ENCODE peak calls at places on chromosomes 11 and 22, in four cellular contexts. One of them, this sample, is unnamed.
A peak's percentile ranks its signal among the peaks of the same experiment; 100 is the strongest.

GRCh38 chr22:48605856-48606255 is 1221.8 kb downstream of the BRD1 start:
- DNase-seq in ovary: peak; percentile 52
- DNase-seq in HCT116: no peak
- DNase-seq in uterus: no peak
- DNase-seq in this sample: no peak

GRCh38 chr11:70498171-70498571 is 99.8 kb downstream of the CTTN start:
- DNase-seq in uterus: no peak
- DNase-seq in ovary: peak; percentile 5
- DNase-seq in HCT116: no peak
- DNase-seq in this sample: no peak

GRCh38 chr11:86464509-86465221 is 90.0 kb downstream of the CCDC81 start:
- DNase-seq in uterus: no peak
- DNase-seq in HCT116: no peak
- DNase-seq in ovary: no peak
- DNase-seq in this sample: no peak

GRCh38 chr22:19821523-19822300 is 33.0 kb downstream of the GNB1L start:
- DNase-seq in ovary: peak; percentile 17
- DNase-seq in HCT116: no peak
- DNase-seq in uterus: no peak
- DNase-seq in this sample: no peak

GRCh38 chr11:123474994-123475393 is 44.9 kb downstream of the GRAMD1B start:
- DNase-seq in HCT116: no peak
- DNase-seq in ovary: no peak
- DNase-seq in uterus: no peak
- DNase-seq in this sample: no peak

GRCh38 chr11:95512177-95512576 is 277.4 kb downstream of the FAM76B start:
- DNase-seq in HCT116: no peak
- DNase-seq in ovary: no peak
- DNase-seq in uterus: peak; percentile 73
- DNase-seq in this sample: no peak

GRCh38 chr22:29310065-29310862 is 3.8 kb downstream of the GAS2L1 start:
- DNase-seq in HCT116: no peak
- DNase-seq in uterus: peak; percentile 54
- DNase-seq in ovary: no peak
- DNase-seq in this sample: no peak

GRCh38 chr11:120912504-120912903 is 111.4 kb upstream of the TBCEL start:
- DNase-seq in HCT116: peak; percentile 53
- DNase-seq in uterus: no peak
- DNase-seq in ovary: no peak
- DNase-seq in this sample: no peak

GRCh38 chr11:66068154-66068821 is 1.8 kb upstream of the PACS1 start:
- DNase-seq in uterus: peak; percentile 71
- DNase-seq in ovary: peak; percentile 81
- DNase-seq in HCT116: peak; percentile 42
- DNase-seq in this sample: no peak

GRCh38 chr11:36399236-36399635 is 103.1 kb downstream of the PRR5L start:
- DNase-seq in uterus: no peak
- DNase-seq in HCT116: no peak
- DNase-seq in ovary: no peak
- DNase-seq in this sample: no peak

GRCh38 chr22:38051900-38052862 is 5.0 kb upstream of the PICK1 start:
- DNase-seq in uterus: peak; percentile 76
- DNase-seq in ovary: peak; percentile 87
- DNase-seq in HCT116: peak; percentile 63
- DNase-seq in this sample: peak; percentile 67

GRCh38 chr11:95182397-95182796 is 48.6 kb downstream of the SESN3 start:
- DNase-seq in ovary: no peak
- DNase-seq in HCT116: no peak
- DNase-seq in uterus: no peak
- DNase-seq in this sample: no peak

GRCh38 chr11:12629601-12630313 is 44.5 kb upstream of the TEAD1 start:
- DNase-seq in ovary: no peak
- DNase-seq in HCT116: no peak
- DNase-seq in uterus: no peak
- DNase-seq in this sample: no peak

GRCh38 chr22:19525666-19526065 is 1.5 kb upstream of the CLDN5 start:
- DNase-seq in HCT116: no peak
- DNase-seq in ovary: no peak
- DNase-seq in uterus: no peak
- DNase-seq in this sample: no peak

GRCh38 chr11:20417771-20418170 is 30.3 kb downstream of the PRMT3 start:
- DNase-seq in uterus: no peak
- DNase-seq in HCT116: no peak
- DNase-seq in ovary: no peak
- DNase-seq in this sample: no peak

GRCh38 chr22:43921361-43921760 is 2.2 kb upstream of the PNPLA3 start:
- DNase-seq in HCT116: peak; percentile 52
- DNase-seq in ovary: no peak
- DNase-seq in uterus: no peak
- DNase-seq in this sample: no peak

GRCh38 chr11:29184939-29185890 is 831.6 kb downstream of the KCNA4 start:
- DNase-seq in HCT116: no peak
- DNase-seq in uterus: no peak
- DNase-seq in ovary: no peak
- DNase-seq in this sample: no peak

GRCh38 chr22:38086001-38086845 is 2.2 kb upstream of the SLC16A8 start:
- DNase-seq in HCT116: no peak
- DNase-seq in uterus: no peak
- DNase-seq in ovary: no peak
- DNase-seq in this sample: no peak

GRCh38 chr11:120499859-120500258 is 11.7 kb upstream of the GRIK4 start:
- DNase-seq in ovary: no peak
- DNase-seq in uterus: no peak
- DNase-seq in HCT116: no peak
- DNase-seq in this sample: no peak

GRCh38 chr11:65442952-65443351 is 20.4 kb downstream of the NEAT1 start:
- DNase-seq in uterus: peak; percentile 24
- DNase-seq in ovary: peak; percentile 27
- DNase-seq in HCT116: no peak
- DNase-seq in this sample: no peak

GRCh38 chr11:125215951-125216350 is 51.4 kb downstream of the PKNOX2 start:
- DNase-seq in ovary: no peak
- DNase-seq in uterus: no peak
- DNase-seq in HCT116: no peak
- DNase-seq in this sample: no peak

GRCh38 chr11:125091877-125092664 is 19.4 kb downstream of the TMEM218 start:
- DNase-seq in uterus: no peak
- DNase-seq in HCT116: no peak
- DNase-seq in ovary: peak; percentile 17
- DNase-seq in this sample: no peak

GRCh38 chr11:46755962-46756361 is 36.9 kb downstream of the F2 start:
- DNase-seq in HCT116: no peak
- DNase-seq in ovary: no peak
- DNase-seq in uterus: no peak
- DNase-seq in this sample: no peak

GRCh38 chr11:100740440-100740839 is 53.4 kb downstream of the ARHGAP42 start:
- DNase-seq in ovary: no peak
- DNase-seq in HCT116: no peak
- DNase-seq in uterus: no peak
- DNase-seq in this sample: no peak

GRCh38 chr11:13487661-13488030 is 8.2 kb downstream of the PTH start:
- DNase-seq in uterus: no peak
- DNase-seq in ovary: no peak
- DNase-seq in HCT116: peak; percentile 8
- DNase-seq in this sample: no peak

GRCh38 chr11:8368194-8368593 is 104.5 kb upstream of the LMO1 start:
- DNase-seq in ovary: no peak
- DNase-seq in uterus: no peak
- DNase-seq in HCT116: no peak
- DNase-seq in this sample: no peak

GRCh38 chr22:39871008-39871798 is 22.4 kb downstream of the ENTHD1 start:
- DNase-seq in HCT116: no peak
- DNase-seq in ovary: no peak
- DNase-seq in uterus: no peak
- DNase-seq in this sample: no peak

GRCh38 chr11:78907636-78908035 is 333.0 kb upstream of the NARS2 start:
- DNase-seq in ovary: no peak
- DNase-seq in uterus: no peak
- DNase-seq in HCT116: no peak
- DNase-seq in this sample: no peak

GRCh38 chr11:9922806-9923205 is 258.9 kb downstream of the SWAP70 start:
- DNase-seq in uterus: no peak
- DNase-seq in HCT116: no peak
- DNase-seq in ovary: no peak
- DNase-seq in this sample: no peak

GRCh38 chr11:110759972-110760381 is 47.7 kb upstream of the ARHGAP20 start:
- DNase-seq in ovary: no peak
- DNase-seq in uterus: no peak
- DNase-seq in HCT116: no peak
- DNase-seq in this sample: no peak

GRCh38 chr11:112100457-112100856 is 13.8 kb downstream of the SDHD start:
- DNase-seq in uterus: no peak
- DNase-seq in HCT116: no peak
- DNase-seq in ovary: no peak
- DNase-seq in this sample: no peak

GRCh38 chr11:73760066-73760679 is 701 bp downstream of the RAB6A start:
- DNase-seq in HCT116: no peak
- DNase-seq in ovary: peak; percentile 77
- DNase-seq in uterus: peak; percentile 47
- DNase-seq in this sample: peak; percentile 22

GRCh38 chr22:28917747-28918543 is 34.6 kb downstream of the ZNRF3 start:
- DNase-seq in ovary: peak; percentile 52
- DNase-seq in HCT116: peak; percentile 74
- DNase-seq in uterus: no peak
- DNase-seq in this sample: no peak

GRCh38 chr11:73012121-73012863 is 129.8 kb downstream of the FCHSD2 start:
- DNase-seq in HCT116: no peak
- DNase-seq in uterus: no peak
- DNase-seq in ovary: no peak
- DNase-seq in this sample: no peak

GRCh38 chr11:46293616-46294015 is 16.2 kb downstream of the CREB3L1 start:
- DNase-seq in HCT116: no peak
- DNase-seq in ovary: no peak
- DNase-seq in uterus: no peak
- DNase-seq in this sample: no peak

GRCh38 chr11:46701078-46701654 is 335 bp downstream of the ZNF408 start:
- DNase-seq in HCT116: no peak
- DNase-seq in ovary: no peak
- DNase-seq in uterus: no peak
- DNase-seq in this sample: no peak

DNA sequence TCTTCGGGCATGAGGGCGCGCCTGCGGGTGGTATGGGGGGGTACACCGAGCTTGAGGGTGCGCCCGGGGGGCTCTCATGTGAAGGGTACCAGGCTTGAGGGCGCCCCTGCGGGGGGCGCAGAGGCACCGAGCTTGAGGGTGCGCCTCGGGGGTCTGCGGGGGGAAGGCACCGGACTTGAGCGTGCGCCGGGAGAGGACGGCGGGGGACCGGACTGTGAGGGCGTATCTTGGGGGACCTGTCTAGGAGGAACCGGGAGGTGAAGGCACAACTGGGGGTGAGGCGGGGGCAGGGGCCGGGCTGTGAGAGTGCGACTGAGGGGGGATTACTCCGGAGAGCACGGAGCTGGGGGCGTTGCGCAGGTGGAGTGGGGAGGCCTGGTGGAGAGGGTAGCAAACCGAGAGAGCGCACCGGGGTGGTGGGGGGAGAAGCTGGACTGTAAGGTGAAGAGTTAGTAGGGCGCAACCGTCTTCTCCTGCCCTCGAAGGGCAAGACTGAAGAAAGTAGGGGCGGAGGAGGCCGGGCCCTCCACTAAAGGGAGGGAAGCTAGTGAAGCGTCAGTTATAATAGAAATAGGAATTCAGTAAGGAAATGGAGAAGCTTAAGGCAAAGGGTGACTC is 1.1 kb upstream of the DDX6 start:
- DNase-seq in uterus: peak; percentile 36
- DNase-seq in HCT116: no peak
- DNase-seq in ovary: no peak
- DNase-seq in this sample: no peak
- TF ChIP-seq POLR2A in uterus: no peak
- TF ChIP-seq POLR2A in HCT116: no peak
- TF ChIP-seq POLR2A in ovary: no peak
- TF ChIP-seq POLR2A in this sample: no peak

GRCh38 chr11:116774661-116775060 is 1.9 kb upstream of the BUD13 start:
- DNase-seq in ovary: no peak
- DNase-seq in uterus: no peak
- DNase-seq in HCT116: no peak
- DNase-seq in this sample: no peak
- TF ChIP-seq POLR2A in ovary: no peak
- TF ChIP-seq POLR2A in uterus: no peak
- TF ChIP-seq POLR2A in HCT116: no peak
- TF ChIP-seq POLR2A in this sample: no peak

GRCh38 chr11:58578136-58578634 is 678 bp upstream of the ZFP91 start:
- DNase-seq in uterus: peak; percentile 97
- DNase-seq in HCT116: peak; percentile 97
- DNase-seq in ovary: peak; percentile 97
- DNase-seq in this sample: peak; percentile 85
- TF ChIP-seq POLR2A in uterus: no peak
- TF ChIP-seq POLR2A in HCT116: no peak
- TF ChIP-seq POLR2A in ovary: no peak
- TF ChIP-seq POLR2A in this sample: no peak

GRCh38 chr22:25564320-25564978 is at the start of gene GRK3:
- DNase-seq in HCT116: peak; percentile 44
- DNase-seq in uterus: peak; percentile 76
- DNase-seq in ovary: peak; percentile 77
- DNase-seq in this sample: peak; percentile 31
- TF ChIP-seq POLR2A in HCT116: peak; percentile 29
- TF ChIP-seq POLR2A in uterus: peak; percentile 41
- TF ChIP-seq POLR2A in ovary: no peak
- TF ChIP-seq POLR2A in this sample: no peak

GRCh38 chr22:47422736-47423135 is 660.3 kb downstream of the TBC1D22A start:
- DNase-seq in uterus: no peak
- DNase-seq in ovary: no peak
- DNase-seq in HCT116: no peak
- DNase-seq in this sample: no peak

GRCh38 chr22:47420211-47420610 is 657.8 kb downstream of the TBC1D22A start:
- DNase-seq in uterus: no peak
- DNase-seq in ovary: no peak
- DNase-seq in HCT116: no peak
- DNase-seq in this sample: no peak

GRCh38 chr22:47421846-47422245 is 659.4 kb downstream of the TBC1D22A start:
- DNase-seq in HCT116: no peak
- DNase-seq in uterus: no peak
- DNase-seq in ovary: no peak
- DNase-seq in this sample: no peak

GRCh38 chr22:47419239-47419638 is 656.8 kb downstream of the TBC1D22A start:
- DNase-seq in ovary: no peak
- DNase-seq in uterus: no peak
- DNase-seq in HCT116: no peak
- DNase-seq in this sample: no peak

DNA sequence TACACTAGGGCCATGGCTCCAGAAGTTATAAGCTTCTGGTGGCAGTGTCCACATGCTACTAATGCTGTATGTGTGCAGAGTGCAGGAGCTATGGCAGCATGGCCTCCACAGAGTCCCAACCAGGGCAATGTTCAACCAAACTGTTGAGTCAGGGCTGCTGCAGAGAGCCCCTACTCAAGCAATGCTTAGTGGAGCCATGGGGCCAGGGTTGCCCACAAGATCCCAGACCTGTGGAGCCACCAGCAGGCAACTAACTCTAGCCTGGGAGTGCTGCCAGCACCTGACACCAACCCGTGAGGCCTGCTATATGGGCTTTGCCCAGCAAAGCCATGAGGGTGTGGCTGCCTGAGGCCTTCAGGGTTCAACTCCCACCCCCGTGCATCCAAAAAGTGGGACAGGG is 655.2 kb downstream of the TBC1D22A start:
- DNase-seq in HCT116: no peak
- DNase-seq in ovary: no peak
- DNase-seq in uterus: no peak
- DNase-seq in this sample: no peak
- TF ChIP-seq POLR2A in HCT116: no peak
- TF ChIP-seq POLR2A in ovary: no peak
- TF ChIP-seq POLR2A in uterus: no peak
- TF ChIP-seq POLR2A in this sample: no peak